ENCODE peak calls at places on chromosomes 13 and 19, in four cellular contexts. One of them, this sample, is unnamed.

GRCh38 chr19:11736696-11737095 is 2.0 kb downstream of the ZNF823 start:
- DNase-seq in H1: no peak
- DNase-seq in H9: no peak
- DNase-seq in IMR-90: peak
- DNase-seq in this sample: peak

GRCh38 chr19:1168877-1169791 is 4.9 kb downstream of the SBNO2 start:
- DNase-seq in IMR-90: peak
- DNase-seq in H1: no peak
- DNase-seq in H9: no peak
- DNase-seq in this sample: peak

GRCh38 chr13:89748716-89749115 is 1598.8 kb upstream of the MIR17HG start:
- DNase-seq in IMR-90: no peak
- DNase-seq in H9: no peak
- DNase-seq in H1: no peak
- DNase-seq in this sample: peak

GRCh38 chr19:54107876-54108490 is 5.3 kb downstream of the NDUFA3 start:
- DNase-seq in H9: no peak
- DNase-seq in IMR-90: no peak
- DNase-seq in H1: no peak
- DNase-seq in this sample: no peak

GRCh38 chr13:99336750-99337149 is 29.6 kb upstream of the GPR183 start:
- DNase-seq in H9: no peak
- DNase-seq in H1: peak
- DNase-seq in IMR-90: no peak
- DNase-seq in this sample: no peak

GRCh38 chr19:34134190-34135032 is 37.9 kb upstream of the LSM14A start:
- DNase-seq in H9: peak
- DNase-seq in IMR-90: peak
- DNase-seq in H1: peak
- DNase-seq in this sample: peak

GRCh38 chr19:45331411-45331810 is 8.7 kb upstream of the CKM start:
- DNase-seq in H1: no peak
- DNase-seq in H9: peak
- DNase-seq in IMR-90: no peak
- DNase-seq in this sample: no peak

GRCh38 chr13:110415669-110416068 is 108.6 kb downstream of the COL4A2 start:
- DNase-seq in H1: no peak
- DNase-seq in IMR-90: peak
- DNase-seq in H9: peak
- DNase-seq in this sample: peak

GRCh38 chr13:82688400-82688999 is 1193.8 kb downstream of the SLITRK1 start:
- DNase-seq in H1: no peak
- DNase-seq in IMR-90: peak
- DNase-seq in H9: no peak
- DNase-seq in this sample: no peak

GRCh38 chr13:113648218-113648615 is 9.8 kb downstream of the ATP4B start:
- DNase-seq in IMR-90: no peak
- DNase-seq in H1: no peak
- DNase-seq in H9: no peak
- DNase-seq in this sample: no peak

GRCh38 chr19:44892932-44893331 is 1.9 kb downstream of the TOMM40 start:
- DNase-seq in IMR-90: no peak
- DNase-seq in H1: no peak
- DNase-seq in H9: no peak
- DNase-seq in this sample: no peak

GRCh38 chr13:73656863-73657262 is 477.3 kb downstream of the KLF12 start:
- DNase-seq in IMR-90: peak
- DNase-seq in H1: no peak
- DNase-seq in H9: no peak
- DNase-seq in this sample: no peak

GRCh38 chr19:35559781-35560180 is 3.7 kb downstream of the ATP4A start:
- DNase-seq in H1: no peak
- DNase-seq in IMR-90: no peak
- DNase-seq in H9: no peak
- DNase-seq in this sample: no peak

GRCh38 chr19:19207637-19208582 is 3.8 kb upstream of the NCAN start:
- DNase-seq in IMR-90: no peak
- DNase-seq in H1: no peak
- DNase-seq in H9: no peak
- DNase-seq in this sample: no peak

GRCh38 chr19:35266904-35267817 is 1.6 kb upstream of the USF2 start:
- DNase-seq in H9: peak
- DNase-seq in IMR-90: peak
- DNase-seq in H1: peak
- DNase-seq in this sample: peak

GRCh38 chr19:31386806-31387205 is 37.6 kb upstream of the TSHZ3 start:
- DNase-seq in H9: no peak
- DNase-seq in H1: no peak
- DNase-seq in IMR-90: no peak
- DNase-seq in this sample: no peak

GRCh38 chr19:45558399-45558878 is 26.2 kb downstream of the OPA3 start:
- DNase-seq in H9: peak
- DNase-seq in H1: peak
- DNase-seq in IMR-90: peak
- DNase-seq in this sample: peak

GRCh38 chr19:18223860-18224524 is 2.2 kb downstream of the PDE4C start:
- DNase-seq in H1: peak
- DNase-seq in H9: peak
- DNase-seq in IMR-90: no peak
- DNase-seq in this sample: peak

GRCh38 chr13:40351537-40352384 is 314.7 kb downstream of the FOXO1 start:
- DNase-seq in H9: no peak
- DNase-seq in IMR-90: no peak
- DNase-seq in H1: no peak
- DNase-seq in this sample: no peak

GRCh38 chr19:35673121-35673804 is 6.9 kb downstream of the UPK1A start:
- DNase-seq in IMR-90: peak
- DNase-seq in H1: peak
- DNase-seq in H9: peak
- DNase-seq in this sample: peak

GRCh38 chr13:29969286-29969685 is 118.9 kb upstream of the UBL3 start:
- DNase-seq in H9: no peak
- DNase-seq in IMR-90: peak
- DNase-seq in H1: no peak
- DNase-seq in this sample: no peak

GRCh38 chr19:57267294-57267693 is 13.0 kb upstream of the ZNF460 start:
- DNase-seq in H9: no peak
- DNase-seq in H1: no peak
- DNase-seq in IMR-90: no peak
- DNase-seq in this sample: no peak

GRCh38 chr13:74217816-74218215 is 83.6 kb upstream of the KLF12 start:
- DNase-seq in IMR-90: peak
- DNase-seq in H1: no peak
- DNase-seq in H9: no peak
- DNase-seq in this sample: no peak

GRCh38 chr19:37963190-37963947 is 56.4 kb downstream of the SIPA1L3 start:
- DNase-seq in H1: no peak
- DNase-seq in IMR-90: peak
- DNase-seq in H9: no peak
- DNase-seq in this sample: no peak

GRCh38 chr19:46015961-46016425 is 6.9 kb downstream of the PGLYRP1 start:
- DNase-seq in H1: peak
- DNase-seq in IMR-90: no peak
- DNase-seq in H9: no peak
- DNase-seq in this sample: no peak

GRCh38 chr13:86563308-86563707 is 764.1 kb upstream of the SLITRK6 start:
- DNase-seq in IMR-90: peak
- DNase-seq in H9: no peak
- DNase-seq in H1: no peak
- DNase-seq in this sample: no peak

GRCh38 chr19:29668746-29669609 is 3.7 kb downstream of the PLEKHF1 start:
- DNase-seq in H9: no peak
- DNase-seq in H1: no peak
- DNase-seq in IMR-90: no peak
- DNase-seq in this sample: no peak

GRCh38 chr19:1070931-1071791 is 4.2 kb downstream of the ARHGAP45 start:
- DNase-seq in IMR-90: no peak
- DNase-seq in H1: peak
- DNase-seq in H9: peak
- DNase-seq in this sample: no peak

GRCh38 chr13:37097008-37097579 is 8.4 kb downstream of the CSNK1A1L start:
- DNase-seq in IMR-90: no peak
- DNase-seq in H9: no peak
- DNase-seq in H1: no peak
- DNase-seq in this sample: no peak

GRCh38 chr13:102907016-102907756 is 61.4 kb downstream of the ERCC5 start:
- DNase-seq in H9: no peak
- DNase-seq in H1: no peak
- DNase-seq in IMR-90: no peak
- DNase-seq in this sample: no peak

GRCh38 chr19:50344661-50345318 is 15.6 kb upstream of the KCNC3 start:
- DNase-seq in H9: no peak
- DNase-seq in H1: no peak
- DNase-seq in IMR-90: no peak
- DNase-seq in this sample: no peak

GRCh38 chr19:13234518-13234917 is 84.3 kb downstream of the IER2 start:
- DNase-seq in H1: peak
- DNase-seq in H9: peak
- DNase-seq in IMR-90: no peak
- DNase-seq in this sample: peak

GRCh38 chr13:75901509-75901908 is 265.4 kb downstream of the LMO7 start:
- DNase-seq in H1: no peak
- DNase-seq in IMR-90: no peak
- DNase-seq in H9: no peak
- DNase-seq in this sample: no peak

GRCh38 chr19:15673176-15673654 is 328 bp downstream of the CYP4F12 start:
- DNase-seq in IMR-90: no peak
- DNase-seq in H9: no peak
- DNase-seq in H1: no peak
- DNase-seq in this sample: no peak

GRCh38 chr19:41225238-41226052 is 6.4 kb downstream of the AXL start:
- DNase-seq in H1: no peak
- DNase-seq in H9: peak
- DNase-seq in IMR-90: peak
- DNase-seq in this sample: peak

DNA sequence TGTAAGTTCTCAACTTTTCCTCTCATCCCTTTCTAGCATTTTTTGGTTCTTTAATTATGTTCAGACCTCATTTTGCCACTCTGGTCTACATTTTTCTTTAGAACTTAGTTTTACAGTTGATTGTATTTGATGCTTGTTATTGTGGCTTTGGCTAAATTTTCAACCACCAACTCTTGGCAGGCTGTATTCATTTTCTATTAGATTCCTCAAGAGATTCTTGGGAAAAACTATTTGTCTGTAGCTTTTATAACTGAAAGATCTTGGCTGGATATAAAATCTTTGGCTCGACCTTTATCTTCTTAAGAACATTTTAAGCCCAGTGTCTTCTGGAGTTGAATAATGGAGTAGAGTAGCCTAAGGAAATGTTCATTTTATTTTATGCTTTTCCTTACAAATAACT is 848.5 kb downstream of the PCDH17 start:
- DNase-seq in H1: no peak
- DNase-seq in IMR-90: no peak
- DNase-seq in H9: no peak
- DNase-seq in this sample: no peak
- H3K56ac ChIP-seq in H1: no peak
- H3K56ac ChIP-seq in IMR-90: no peak
- H3K56ac ChIP-seq in H9: no peak
- H3K56ac ChIP-seq in this sample: no peak

GRCh38 chr19:7943444-7944176 is at the start of gene TIMM44:
- DNase-seq in IMR-90: peak
- DNase-seq in H9: peak
- DNase-seq in H1: peak
- DNase-seq in this sample: peak
- H3K23ac ChIP-seq in IMR-90: peak
- H3K23ac ChIP-seq in H9: no peak
- H3K23ac ChIP-seq in H1: no peak
- H3K23ac ChIP-seq in this sample: peak

GRCh38 chr19:9862897-9863296 is 27.8 kb downstream of the PIN1 start:
- DNase-seq in IMR-90: no peak
- DNase-seq in H1: no peak
- DNase-seq in H9: no peak
- DNase-seq in this sample: no peak
- H3K56ac ChIP-seq in IMR-90: no peak
- H3K56ac ChIP-seq in H1: no peak
- H3K56ac ChIP-seq in H9: no peak
- H3K56ac ChIP-seq in this sample: no peak

DNA sequence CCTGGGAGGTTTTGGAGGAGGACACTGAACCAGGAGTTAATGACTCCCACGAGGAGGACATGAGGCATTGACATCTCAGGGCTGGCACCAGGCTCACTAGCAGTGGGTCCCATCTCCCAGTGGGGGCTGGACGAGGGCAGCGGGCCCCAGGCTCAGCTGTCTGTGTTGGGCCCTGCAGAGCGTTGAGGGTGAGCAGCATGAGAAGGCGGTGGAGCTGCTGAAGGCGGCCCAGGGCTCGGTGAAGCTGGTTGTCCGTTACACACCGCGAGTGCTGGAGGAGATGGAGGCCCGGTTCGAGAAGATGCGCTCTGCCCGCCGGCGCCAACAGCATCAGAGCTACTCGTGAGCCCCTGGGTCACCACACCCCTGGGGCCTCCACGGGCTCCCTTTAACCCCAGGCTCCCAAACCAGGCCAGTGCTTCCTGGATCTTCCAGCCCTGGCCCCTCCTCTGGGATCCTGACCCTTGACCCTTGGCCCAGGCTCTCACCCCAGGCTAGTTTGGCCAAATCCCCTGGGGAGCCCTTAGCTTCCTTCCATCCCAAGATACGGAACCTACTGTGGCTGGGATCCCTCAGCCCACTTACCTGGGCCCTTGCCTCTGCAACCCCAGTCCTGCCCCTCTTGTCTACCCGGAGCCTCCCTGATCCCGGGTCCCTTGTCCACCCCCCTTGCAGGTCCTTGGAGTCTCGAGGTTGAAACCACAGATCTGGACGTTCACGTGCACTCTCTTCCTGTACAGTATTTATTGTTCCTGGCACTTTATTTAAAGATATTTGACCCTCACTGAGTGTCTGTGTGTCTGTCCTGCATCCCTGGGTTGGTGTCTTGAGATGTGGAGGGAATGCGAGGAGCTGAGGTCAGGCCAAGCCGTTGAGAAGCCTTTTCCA is 1.0 kb downstream of the C19orf73 start:
- DNase-seq in IMR-90: no peak
- DNase-seq in H1: no peak
- DNase-seq in H9: no peak
- DNase-seq in this sample: no peak
- H3K23ac ChIP-seq in IMR-90: peak
- H3K23ac ChIP-seq in H1: no peak
- H3K23ac ChIP-seq in H9: no peak
- H3K23ac ChIP-seq in this sample: no peak

GRCh38 chr13:51731759-51732158 is 72.2 kb downstream of the DHRS12 start:
- DNase-seq in H9: no peak
- DNase-seq in IMR-90: peak
- DNase-seq in H1: no peak
- DNase-seq in this sample: no peak
- H3K56ac ChIP-seq in H9: no peak
- H3K56ac ChIP-seq in IMR-90: no peak
- H3K56ac ChIP-seq in H1: no peak
- H3K56ac ChIP-seq in this sample: no peak

GRCh38 chr13:112179995-112180394 is 113.0 kb downstream of the SOX1 start:
- DNase-seq in H1: no peak
- DNase-seq in H9: no peak
- DNase-seq in IMR-90: no peak
- DNase-seq in this sample: no peak
- H3K23ac ChIP-seq in H1: no peak
- H3K23ac ChIP-seq in H9: no peak
- H3K23ac ChIP-seq in IMR-90: no peak
- H3K23ac ChIP-seq in this sample: no peak